ENCODE peak calls at places on chromosomes 11 and 22, in seven cellular contexts. One of them, this sample, is unnamed.

GRCh38 chr11:28442113-28442512 is 333.9 kb downstream of the METTL15 start:
- DNase-seq in adrenal gland: no peak
- DNase-seq in NCI-H1092 treated with DMSO at 0.1 percent for 48 hours: no peak
- DNase-seq in activated T-helper 9 cell treated with anti-CD3 and anti-CD28 coated beads, Interleukin-2, amount 50 U/mL, for 16 hours: no peak
- DNase-seq in NCI-H774: no peak
- DNase-seq in activated CD4-positive, alpha-beta memory T cell treated with anti-CD3 and anti-CD28 coated beads for 36 hours: no peak
- DNase-seq in SHP77: no peak
- DNase-seq in this sample: no peak

GRCh38 chr11:6623391-6624363 is 4.5 kb upstream of the TPP1 start:
- DNase-seq in NCI-H1092 treated with DMSO at 0.1 percent for 48 hours: no peak
- DNase-seq in activated CD4-positive, alpha-beta memory T cell treated with anti-CD3 and anti-CD28 coated beads for 36 hours: no peak
- DNase-seq in activated T-helper 9 cell treated with anti-CD3 and anti-CD28 coated beads, Interleukin-2, amount 50 U/mL, for 16 hours: no peak
- DNase-seq in NCI-H774: no peak
- DNase-seq in SHP77: no peak
- DNase-seq in adrenal gland: no peak
- DNase-seq in this sample: no peak

GRCh38 chr22:23511627-23512347 is 68.3 kb downstream of the IGLL1 start:
- DNase-seq in NCI-H774: no peak
- DNase-seq in adrenal gland: no peak
- DNase-seq in SHP77: no peak
- DNase-seq in NCI-H1092 treated with DMSO at 0.1 percent for 48 hours: no peak
- DNase-seq in activated CD4-positive, alpha-beta memory T cell treated with anti-CD3 and anti-CD28 coated beads for 36 hours: no peak
- DNase-seq in activated T-helper 9 cell treated with anti-CD3 and anti-CD28 coated beads, Interleukin-2, amount 50 U/mL, for 16 hours: no peak
- DNase-seq in this sample: no peak

GRCh38 chr11:129023968-129024676 is 81.5 kb upstream of the TP53AIP1 start:
- DNase-seq in activated CD4-positive, alpha-beta memory T cell treated with anti-CD3 and anti-CD28 coated beads for 36 hours: peak
- DNase-seq in NCI-H774: peak
- DNase-seq in adrenal gland: no peak
- DNase-seq in SHP77: no peak
- DNase-seq in NCI-H1092 treated with DMSO at 0.1 percent for 48 hours: no peak
- DNase-seq in activated T-helper 9 cell treated with anti-CD3 and anti-CD28 coated beads, Interleukin-2, amount 50 U/mL, for 16 hours: no peak
- DNase-seq in this sample: peak

GRCh38 chr22:30923168-30923900 is 45.2 kb downstream of the MORC2 start:
- DNase-seq in adrenal gland: no peak
- DNase-seq in activated CD4-positive, alpha-beta memory T cell treated with anti-CD3 and anti-CD28 coated beads for 36 hours: no peak
- DNase-seq in NCI-H774: no peak
- DNase-seq in NCI-H1092 treated with DMSO at 0.1 percent for 48 hours: no peak
- DNase-seq in SHP77: no peak
- DNase-seq in activated T-helper 9 cell treated with anti-CD3 and anti-CD28 coated beads, Interleukin-2, amount 50 U/mL, for 16 hours: no peak
- DNase-seq in this sample: no peak

GRCh38 chr11:42960521-42961088 is 351.2 kb upstream of the API5 start:
- DNase-seq in NCI-H774: no peak
- DNase-seq in NCI-H1092 treated with DMSO at 0.1 percent for 48 hours: no peak
- DNase-seq in SHP77: no peak
- DNase-seq in adrenal gland: no peak
- DNase-seq in activated CD4-positive, alpha-beta memory T cell treated with anti-CD3 and anti-CD28 coated beads for 36 hours: no peak
- DNase-seq in activated T-helper 9 cell treated with anti-CD3 and anti-CD28 coated beads, Interleukin-2, amount 50 U/mL, for 16 hours: no peak
- DNase-seq in this sample: no peak

GRCh38 chr11:121071456-121072236 is 29.4 kb upstream of the TECTA start:
- DNase-seq in NCI-H1092 treated with DMSO at 0.1 percent for 48 hours: no peak
- DNase-seq in adrenal gland: no peak
- DNase-seq in activated CD4-positive, alpha-beta memory T cell treated with anti-CD3 and anti-CD28 coated beads for 36 hours: no peak
- DNase-seq in NCI-H774: no peak
- DNase-seq in activated T-helper 9 cell treated with anti-CD3 and anti-CD28 coated beads, Interleukin-2, amount 50 U/mL, for 16 hours: no peak
- DNase-seq in SHP77: no peak
- DNase-seq in this sample: no peak

GRCh38 chr22:22618923-22619322 is 25.5 kb upstream of the GGTLC2 start:
- DNase-seq in NCI-H774: no peak
- DNase-seq in NCI-H1092 treated with DMSO at 0.1 percent for 48 hours: no peak
- DNase-seq in adrenal gland: no peak
- DNase-seq in SHP77: no peak
- DNase-seq in activated CD4-positive, alpha-beta memory T cell treated with anti-CD3 and anti-CD28 coated beads for 36 hours: no peak
- DNase-seq in activated T-helper 9 cell treated with anti-CD3 and anti-CD28 coated beads, Interleukin-2, amount 50 U/mL, for 16 hours: no peak
- DNase-seq in this sample: no peak

GRCh38 chr11:63888170-63889086 is 28.5 kb downstream of the RCOR2 start:
- DNase-seq in adrenal gland: peak
- DNase-seq in activated T-helper 9 cell treated with anti-CD3 and anti-CD28 coated beads, Interleukin-2, amount 50 U/mL, for 16 hours: peak
- DNase-seq in SHP77: peak
- DNase-seq in NCI-H1092 treated with DMSO at 0.1 percent for 48 hours: peak
- DNase-seq in activated CD4-positive, alpha-beta memory T cell treated with anti-CD3 and anti-CD28 coated beads for 36 hours: peak
- DNase-seq in NCI-H774: peak
- DNase-seq in this sample: no peak

GRCh38 chr11:20670932-20671403 is 1.6 kb downstream of the NELL1 start:
- DNase-seq in NCI-H1092 treated with DMSO at 0.1 percent for 48 hours: peak
- DNase-seq in NCI-H774: no peak
- DNase-seq in SHP77: no peak
- DNase-seq in activated T-helper 9 cell treated with anti-CD3 and anti-CD28 coated beads, Interleukin-2, amount 50 U/mL, for 16 hours: no peak
- DNase-seq in adrenal gland: no peak
- DNase-seq in activated CD4-positive, alpha-beta memory T cell treated with anti-CD3 and anti-CD28 coated beads for 36 hours: no peak
- DNase-seq in this sample: peak

GRCh38 chr11:12303431-12304149 is 73.8 kb upstream of the PARVA start:
- DNase-seq in adrenal gland: no peak
- DNase-seq in SHP77: no peak
- DNase-seq in activated T-helper 9 cell treated with anti-CD3 and anti-CD28 coated beads, Interleukin-2, amount 50 U/mL, for 16 hours: no peak
- DNase-seq in NCI-H774: no peak
- DNase-seq in activated CD4-positive, alpha-beta memory T cell treated with anti-CD3 and anti-CD28 coated beads for 36 hours: no peak
- DNase-seq in NCI-H1092 treated with DMSO at 0.1 percent for 48 hours: no peak
- DNase-seq in this sample: no peak

GRCh38 chr11:43576834-43577521 is 103.6 kb upstream of the HSD17B12 start:
- DNase-seq in NCI-H774: no peak
- DNase-seq in NCI-H1092 treated with DMSO at 0.1 percent for 48 hours: no peak
- DNase-seq in SHP77: peak
- DNase-seq in adrenal gland: peak
- DNase-seq in activated T-helper 9 cell treated with anti-CD3 and anti-CD28 coated beads, Interleukin-2, amount 50 U/mL, for 16 hours: no peak
- DNase-seq in activated CD4-positive, alpha-beta memory T cell treated with anti-CD3 and anti-CD28 coated beads for 36 hours: peak
- DNase-seq in this sample: peak

GRCh38 chr22:27835446-27835845 is 33.9 kb upstream of the MN1 start:
- DNase-seq in activated CD4-positive, alpha-beta memory T cell treated with anti-CD3 and anti-CD28 coated beads for 36 hours: no peak
- DNase-seq in NCI-H774: no peak
- DNase-seq in SHP77: no peak
- DNase-seq in adrenal gland: no peak
- DNase-seq in activated T-helper 9 cell treated with anti-CD3 and anti-CD28 coated beads, Interleukin-2, amount 50 U/mL, for 16 hours: no peak
- DNase-seq in NCI-H1092 treated with DMSO at 0.1 percent for 48 hours: no peak
- DNase-seq in this sample: no peak

GRCh38 chr22:39528681-39529486 is 3.7 kb downstream of the RPS19BP1 start:
- DNase-seq in activated CD4-positive, alpha-beta memory T cell treated with anti-CD3 and anti-CD28 coated beads for 36 hours: peak
- DNase-seq in NCI-H774: peak
- DNase-seq in SHP77: peak
- DNase-seq in NCI-H1092 treated with DMSO at 0.1 percent for 48 hours: peak
- DNase-seq in adrenal gland: peak
- DNase-seq in activated T-helper 9 cell treated with anti-CD3 and anti-CD28 coated beads, Interleukin-2, amount 50 U/mL, for 16 hours: peak
- DNase-seq in this sample: peak

GRCh38 chr11:20045098-20045688 is 115.1 kb downstream of the DBX1 start:
- DNase-seq in SHP77: no peak
- DNase-seq in NCI-H1092 treated with DMSO at 0.1 percent for 48 hours: no peak
- DNase-seq in activated CD4-positive, alpha-beta memory T cell treated with anti-CD3 and anti-CD28 coated beads for 36 hours: no peak
- DNase-seq in NCI-H774: no peak
- DNase-seq in activated T-helper 9 cell treated with anti-CD3 and anti-CD28 coated beads, Interleukin-2, amount 50 U/mL, for 16 hours: no peak
- DNase-seq in adrenal gland: no peak
- DNase-seq in this sample: no peak

GRCh38 chr22:49576241-49577141 is 251.2 kb downstream of the BRD1 start:
- DNase-seq in activated CD4-positive, alpha-beta memory T cell treated with anti-CD3 and anti-CD28 coated beads for 36 hours: no peak
- DNase-seq in NCI-H774: no peak
- DNase-seq in SHP77: no peak
- DNase-seq in adrenal gland: no peak
- DNase-seq in activated T-helper 9 cell treated with anti-CD3 and anti-CD28 coated beads, Interleukin-2, amount 50 U/mL, for 16 hours: no peak
- DNase-seq in NCI-H1092 treated with DMSO at 0.1 percent for 48 hours: no peak
- DNase-seq in this sample: no peak

GRCh38 chr11:128981254-128981653 is 38.6 kb upstream of the TP53AIP1 start:
- DNase-seq in adrenal gland: no peak
- DNase-seq in activated T-helper 9 cell treated with anti-CD3 and anti-CD28 coated beads, Interleukin-2, amount 50 U/mL, for 16 hours: no peak
- DNase-seq in NCI-H1092 treated with DMSO at 0.1 percent for 48 hours: no peak
- DNase-seq in activated CD4-positive, alpha-beta memory T cell treated with anti-CD3 and anti-CD28 coated beads for 36 hours: no peak
- DNase-seq in NCI-H774: no peak
- DNase-seq in SHP77: no peak
- DNase-seq in this sample: no peak

GRCh38 chr11:19938051-19938856 is 222.0 kb downstream of the DBX1 start:
- DNase-seq in activated CD4-positive, alpha-beta memory T cell treated with anti-CD3 and anti-CD28 coated beads for 36 hours: peak
- DNase-seq in NCI-H1092 treated with DMSO at 0.1 percent for 48 hours: peak
- DNase-seq in NCI-H774: peak
- DNase-seq in adrenal gland: peak
- DNase-seq in SHP77: no peak
- DNase-seq in activated T-helper 9 cell treated with anti-CD3 and anti-CD28 coated beads, Interleukin-2, amount 50 U/mL, for 16 hours: peak
- DNase-seq in this sample: peak

GRCh38 chr11:17556999-17557398 is 9.9 kb downstream of the OTOG start:
- DNase-seq in NCI-H1092 treated with DMSO at 0.1 percent for 48 hours: no peak
- DNase-seq in activated T-helper 9 cell treated with anti-CD3 and anti-CD28 coated beads, Interleukin-2, amount 50 U/mL, for 16 hours: no peak
- DNase-seq in adrenal gland: no peak
- DNase-seq in SHP77: no peak
- DNase-seq in activated CD4-positive, alpha-beta memory T cell treated with anti-CD3 and anti-CD28 coated beads for 36 hours: no peak
- DNase-seq in NCI-H774: no peak
- DNase-seq in this sample: no peak

GRCh38 chr11:121727942-121728341 is 275.2 kb upstream of the SORL1-AS1 start:
- DNase-seq in NCI-H774: no peak
- DNase-seq in adrenal gland: no peak
- DNase-seq in activated T-helper 9 cell treated with anti-CD3 and anti-CD28 coated beads, Interleukin-2, amount 50 U/mL, for 16 hours: no peak
- DNase-seq in NCI-H1092 treated with DMSO at 0.1 percent for 48 hours: no peak
- DNase-seq in activated CD4-positive, alpha-beta memory T cell treated with anti-CD3 and anti-CD28 coated beads for 36 hours: no peak
- DNase-seq in SHP77: no peak
- DNase-seq in this sample: no peak

This sample was measured in NCI-H748 treated with DMSO at 0.1 percent for 48 hours.